ENCODE peak calls at places on chromosomes 11 and 22, in eight cellular contexts. M is K562, R is fibroblast of pulmonary artery, G is right lobe of liver, J is brain microvascular endothelial cell, I is cardiac muscle cell, A is left ventricle myocardium inferior, B is neural crest cell. Q is an unnamed sample.

GRCh38 chr11:68020575-68020974 is 9.9 kb upstream of the NDUFS8 start:
- DNase-seq in I (peak; percentile 42), B (no peak), G (no peak), J (no peak), R (peak; percentile 41), A (no peak), M (no peak), Q (peak; percentile 54)

GRCh38 chr11:115170133-115170815 is 333.9 kb downstream of the CADM1 start:
- DNase-seq in G (no peak), B (peak; percentile 56), R (peak; percentile 25), I (peak; percentile 55), M (peak; percentile 27), A (no peak), J (peak; percentile 29), Q (peak; percentile 69)

GRCh38 chr11:60155928-60156327 is 27.0 kb downstream of the MS4A6A start:
- DNase-seq in M (no peak), J (no peak), G (no peak), I (no peak), R (no peak), A (no peak), B (no peak), Q (no peak)

GRCh38 chr22:24208012-24208749 is 26.9 kb downstream of the SUSD2 start:
- DNase-seq in A (no peak), I (no peak), G (no peak), J (peak; percentile 94), R (peak; percentile 99), B (no peak), M (no peak), Q (no peak)

GRCh38 chr22:19902245-19902699 is 39.3 kb upstream of the COMT start:
- DNase-seq in R (no peak), B (no peak), A (no peak), G (no peak), J (no peak), I (no peak), M (no peak), Q (no peak)

GRCh38 chr22:48784701-48785503 is 1042.8 kb downstream of the BRD1 start:
- DNase-seq in R (no peak), A (no peak), B (no peak), G (no peak), M (no peak), J (no peak), I (no peak), Q (no peak)

GRCh38 chr22:40453676-40454075 is 83.3 kb downstream of the SGSM3 start:
- DNase-seq in A (no peak), B (no peak), M (no peak), G (no peak), I (no peak), R (no peak), J (no peak), Q (no peak)

GRCh38 chr11:129881570-129882170 is 13.7 kb downstream of the NFRKB start:
- DNase-seq in I (peak; percentile 57), J (peak; percentile 20), R (peak; percentile 40), B (peak; percentile 44), G (no peak), M (peak; percentile 52), A (no peak), Q (peak; percentile 73)

GRCh38 chr22:33288078-33288477 is 229.9 kb upstream of the SYN3 start:
- DNase-seq in R (no peak), B (no peak), J (no peak), M (no peak), A (no peak), G (no peak), I (no peak), Q (no peak)

GRCh38 chr22:17307566-17307965 is 61.7 kb upstream of the CECR2 start:
- DNase-seq in I (no peak), R (no peak), A (no peak), B (no peak), G (no peak), M (no peak), J (no peak), Q (no peak)

GRCh38 chr22:35630387-35630793 is 13.3 kb upstream of the MB start:
- DNase-seq in J (peak; percentile 18), G (no peak), R (peak; percentile 60), M (no peak), B (no peak), A (no peak), I (peak; percentile 15), Q (no peak)

GRCh38 chr11:108586600-108586999 is 7.0 kb downstream of the EXPH5 start:
- DNase-seq in M (no peak), A (no peak), B (no peak), G (no peak), J (no peak), R (no peak), I (no peak), Q (no peak)

GRCh38 chr11:108587109-108587508 is 6.5 kb downstream of the EXPH5 start:
- DNase-seq in J (no peak), I (no peak), M (no peak), R (no peak), B (no peak), A (no peak), G (no peak), Q (no peak)

GRCh38 chr11:108584973-108585372 is 8.6 kb downstream of the EXPH5 start:
- DNase-seq in M (no peak), G (no peak), I (no peak), B (no peak), A (no peak), R (no peak), J (no peak), Q (no peak)

GRCh38 chr11:108589136-108589535 is 4.4 kb downstream of the EXPH5 start:
- DNase-seq in R (no peak), B (no peak), I (peak; percentile 15), G (no peak), J (no peak), A (no peak), M (no peak), Q (no peak)

GRCh38 chr11:108588287-108588686 is 5.3 kb downstream of the EXPH5 start:
- DNase-seq in R (no peak), J (no peak), I (no peak), B (no peak), G (no peak), A (no peak), M (peak; percentile 30), Q (no peak)
- TF ChIP-seq CTCF in R (no peak), J (no peak), I (no peak), B (no peak), G (no peak), A (no peak), M (peak; percentile 48), Q (no peak)

DNA sequence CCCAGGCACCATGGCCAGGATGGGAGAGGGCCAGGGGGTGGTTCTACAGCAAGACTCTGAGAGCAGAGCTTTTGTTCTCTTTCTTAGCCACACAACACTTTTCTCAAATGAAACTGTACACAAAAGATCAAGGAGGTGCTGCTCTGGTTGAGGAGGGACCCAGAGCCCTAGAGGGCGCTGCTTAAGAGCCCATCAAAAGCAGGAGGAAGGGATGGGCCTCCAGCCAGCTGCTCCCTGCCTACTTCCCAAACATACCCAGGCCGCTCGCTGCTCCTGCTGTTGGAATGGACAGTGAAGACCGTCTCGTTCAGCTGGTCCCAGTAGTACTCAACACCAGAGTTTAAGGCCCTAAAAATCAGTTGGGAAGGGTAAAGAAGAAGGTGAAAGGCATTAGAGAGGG is 18.4 kb upstream of the CHRM4 start:
- DNase-seq in R (peak; percentile 15), G (no peak), I (no peak), A (no peak), M (no peak), B (no peak), J (no peak), Q (peak; percentile 59)
- TF ChIP-seq CTCF in R (peak; percentile 30), G (no peak), I (peak; percentile 30), A (no peak), M (peak; percentile 46), B (no peak), J (peak; percentile 52), Q (no peak)

GRCh38 chr11:94546886-94547285 is 3.2 kb downstream of the FUT4 start:
- DNase-seq in J (no peak), R (no peak), I (peak; percentile 18), A (no peak), G (no peak), M (no peak), B (no peak), Q (no peak)
- TF ChIP-seq CTCF in J (no peak), R (no peak), I (no peak), A (no peak), G (no peak), M (no peak), B (no peak), Q (no peak)

DNA sequence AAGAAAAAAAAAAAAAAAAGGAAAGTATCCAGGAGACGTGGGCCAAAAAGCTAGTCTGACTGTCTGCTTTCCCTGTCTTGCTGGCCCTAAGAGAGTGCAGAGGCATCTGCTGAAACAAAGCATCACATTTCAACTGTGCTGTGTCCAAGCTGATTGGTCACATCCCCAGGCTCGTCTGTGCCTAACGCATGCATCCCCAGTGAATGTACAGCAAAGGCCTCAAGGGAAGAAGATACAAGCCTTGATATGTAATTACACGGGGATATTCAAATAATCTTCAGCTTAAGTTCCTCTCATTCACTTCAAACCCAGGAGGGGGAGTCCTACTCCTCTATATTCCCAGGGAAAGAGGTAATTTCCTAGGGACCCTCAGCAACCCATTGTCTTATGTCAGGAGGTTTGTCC is 5.4 kb upstream of the SORL1 start:
- DNase-seq in I (peak; percentile 33), J (no peak), B (no peak), R (peak; percentile 17), M (no peak), G (no peak), A (no peak), Q (no peak)
- TF ChIP-seq CTCF in I (peak; percentile 23), J (peak; percentile 22), B (no peak), R (peak; percentile 13), M (no peak), G (no peak), A (no peak), Q (no peak)

Q was measured in glutamatergic neuron.